ENCODE peak calls at places on chromosomes 13 and 19, in five cellular contexts. One of them, this sample, is unnamed.

GRCh38 chr13:89846890-89847585 is 1500.4 kb upstream of the MIR17HG start:
- DNase-seq in effector memory CD4-positive, alpha-beta T cell: no peak
- DNase-seq in fibroblast of lung: peak
- DNase-seq in mesendoderm: no peak
- DNase-seq in stimulated activated CD4-positive, alpha-beta T cell treated with anti-CD3 and anti-CD28 coated beads, Interleukin-2, amount 100 ng/mL, for 48 hours: no peak
- DNase-seq in this sample: no peak

GRCh38 chr13:79995334-79995733 is 345.6 kb downstream of the SPRY2 start:
- DNase-seq in fibroblast of lung: peak
- DNase-seq in effector memory CD4-positive, alpha-beta T cell: no peak
- DNase-seq in mesendoderm: peak
- DNase-seq in stimulated activated CD4-positive, alpha-beta T cell treated with anti-CD3 and anti-CD28 coated beads, Interleukin-2, amount 100 ng/mL, for 48 hours: no peak
- DNase-seq in this sample: peak

GRCh38 chr19:39031368-39032163 is 783 bp downstream of the FBXO27 start:
- DNase-seq in effector memory CD4-positive, alpha-beta T cell: peak
- DNase-seq in fibroblast of lung: peak
- DNase-seq in mesendoderm: peak
- DNase-seq in stimulated activated CD4-positive, alpha-beta T cell treated with anti-CD3 and anti-CD28 coated beads, Interleukin-2, amount 100 ng/mL, for 48 hours: peak
- DNase-seq in this sample: peak

GRCh38 chr19:4556574-4557185 is 2.8 kb downstream of the SEMA6B start:
- DNase-seq in effector memory CD4-positive, alpha-beta T cell: no peak
- DNase-seq in mesendoderm: peak
- DNase-seq in fibroblast of lung: no peak
- DNase-seq in stimulated activated CD4-positive, alpha-beta T cell treated with anti-CD3 and anti-CD28 coated beads, Interleukin-2, amount 100 ng/mL, for 48 hours: peak
- DNase-seq in this sample: peak

GRCh38 chr13:98556968-98557591 is 19.8 kb downstream of the STK24 start:
- DNase-seq in fibroblast of lung: no peak
- DNase-seq in effector memory CD4-positive, alpha-beta T cell: no peak
- DNase-seq in stimulated activated CD4-positive, alpha-beta T cell treated with anti-CD3 and anti-CD28 coated beads, Interleukin-2, amount 100 ng/mL, for 48 hours: no peak
- DNase-seq in mesendoderm: peak
- DNase-seq in this sample: no peak

GRCh38 chr13:44575741-44576395 is at the start of gene TSC22D1:
- DNase-seq in mesendoderm: peak
- DNase-seq in fibroblast of lung: peak
- DNase-seq in effector memory CD4-positive, alpha-beta T cell: peak
- DNase-seq in stimulated activated CD4-positive, alpha-beta T cell treated with anti-CD3 and anti-CD28 coated beads, Interleukin-2, amount 100 ng/mL, for 48 hours: peak
- DNase-seq in this sample: peak

GRCh38 chr19:42546831-42547500 is 18.7 kb upstream of the CEACAM1 start:
- DNase-seq in mesendoderm: no peak
- DNase-seq in fibroblast of lung: no peak
- DNase-seq in effector memory CD4-positive, alpha-beta T cell: no peak
- DNase-seq in stimulated activated CD4-positive, alpha-beta T cell treated with anti-CD3 and anti-CD28 coated beads, Interleukin-2, amount 100 ng/mL, for 48 hours: no peak
- DNase-seq in this sample: no peak

GRCh38 chr13:26698392-26699196 is 62.0 kb downstream of the GPR12 start:
- DNase-seq in fibroblast of lung: peak
- DNase-seq in stimulated activated CD4-positive, alpha-beta T cell treated with anti-CD3 and anti-CD28 coated beads, Interleukin-2, amount 100 ng/mL, for 48 hours: peak
- DNase-seq in effector memory CD4-positive, alpha-beta T cell: peak
- DNase-seq in mesendoderm: peak
- DNase-seq in this sample: peak

GRCh38 chr13:66483712-66484111 is 746.4 kb downstream of the PCDH9 start:
- DNase-seq in stimulated activated CD4-positive, alpha-beta T cell treated with anti-CD3 and anti-CD28 coated beads, Interleukin-2, amount 100 ng/mL, for 48 hours: no peak
- DNase-seq in effector memory CD4-positive, alpha-beta T cell: no peak
- DNase-seq in fibroblast of lung: no peak
- DNase-seq in mesendoderm: no peak
- DNase-seq in this sample: no peak

GRCh38 chr13:48782429-48782840 is 128.7 kb downstream of the CYSLTR2 start:
- DNase-seq in stimulated activated CD4-positive, alpha-beta T cell treated with anti-CD3 and anti-CD28 coated beads, Interleukin-2, amount 100 ng/mL, for 48 hours: no peak
- DNase-seq in mesendoderm: no peak
- DNase-seq in fibroblast of lung: no peak
- DNase-seq in effector memory CD4-positive, alpha-beta T cell: no peak
- DNase-seq in this sample: no peak

GRCh38 chr19:39971380-39971841 is 446 bp downstream of the PSMC4 start:
- DNase-seq in stimulated activated CD4-positive, alpha-beta T cell treated with anti-CD3 and anti-CD28 coated beads, Interleukin-2, amount 100 ng/mL, for 48 hours: no peak
- DNase-seq in effector memory CD4-positive, alpha-beta T cell: no peak
- DNase-seq in mesendoderm: peak
- DNase-seq in fibroblast of lung: no peak
- DNase-seq in this sample: peak

GRCh38 chr19:5339950-5340636 is 519 bp downstream of the PTPRS start:
- DNase-seq in stimulated activated CD4-positive, alpha-beta T cell treated with anti-CD3 and anti-CD28 coated beads, Interleukin-2, amount 100 ng/mL, for 48 hours: no peak
- DNase-seq in mesendoderm: no peak
- DNase-seq in fibroblast of lung: no peak
- DNase-seq in effector memory CD4-positive, alpha-beta T cell: no peak
- DNase-seq in this sample: peak

GRCh38 chr19:47414469-47414868 is 4.9 kb downstream of the MEIS3 start:
- DNase-seq in fibroblast of lung: no peak
- DNase-seq in stimulated activated CD4-positive, alpha-beta T cell treated with anti-CD3 and anti-CD28 coated beads, Interleukin-2, amount 100 ng/mL, for 48 hours: no peak
- DNase-seq in effector memory CD4-positive, alpha-beta T cell: no peak
- DNase-seq in mesendoderm: peak
- DNase-seq in this sample: no peak

GRCh38 chr13:48266150-48266549 is 33.1 kb downstream of the ITM2B start:
- DNase-seq in stimulated activated CD4-positive, alpha-beta T cell treated with anti-CD3 and anti-CD28 coated beads, Interleukin-2, amount 100 ng/mL, for 48 hours: no peak
- DNase-seq in effector memory CD4-positive, alpha-beta T cell: no peak
- DNase-seq in mesendoderm: no peak
- DNase-seq in fibroblast of lung: no peak
- DNase-seq in this sample: no peak

GRCh38 chr19:46787331-46788100 is 878 bp downstream of the SLC1A5 start:
- DNase-seq in mesendoderm: peak
- DNase-seq in effector memory CD4-positive, alpha-beta T cell: peak
- DNase-seq in fibroblast of lung: peak
- DNase-seq in stimulated activated CD4-positive, alpha-beta T cell treated with anti-CD3 and anti-CD28 coated beads, Interleukin-2, amount 100 ng/mL, for 48 hours: peak
- DNase-seq in this sample: peak

GRCh38 chr19:45955905-45956608 is 17.6 kb downstream of the NOVA2 start:
- DNase-seq in effector memory CD4-positive, alpha-beta T cell: no peak
- DNase-seq in stimulated activated CD4-positive, alpha-beta T cell treated with anti-CD3 and anti-CD28 coated beads, Interleukin-2, amount 100 ng/mL, for 48 hours: no peak
- DNase-seq in fibroblast of lung: no peak
- DNase-seq in mesendoderm: peak
- DNase-seq in this sample: peak

GRCh38 chr13:101529419-101529818 is 76.9 kb downstream of the ITGBL1 start:
- DNase-seq in mesendoderm: peak
- DNase-seq in fibroblast of lung: peak
- DNase-seq in effector memory CD4-positive, alpha-beta T cell: no peak
- DNase-seq in stimulated activated CD4-positive, alpha-beta T cell treated with anti-CD3 and anti-CD28 coated beads, Interleukin-2, amount 100 ng/mL, for 48 hours: no peak
- DNase-seq in this sample: no peak

GRCh38 chr13:111920932-111921705 is 145.8 kb upstream of the SOX1 start:
- DNase-seq in effector memory CD4-positive, alpha-beta T cell: no peak
- DNase-seq in fibroblast of lung: no peak
- DNase-seq in stimulated activated CD4-positive, alpha-beta T cell treated with anti-CD3 and anti-CD28 coated beads, Interleukin-2, amount 100 ng/mL, for 48 hours: no peak
- DNase-seq in mesendoderm: no peak
- DNase-seq in this sample: no peak

GRCh38 chr13:48532146-48532472 is 771 bp downstream of the RCBTB2 start:
- DNase-seq in stimulated activated CD4-positive, alpha-beta T cell treated with anti-CD3 and anti-CD28 coated beads, Interleukin-2, amount 100 ng/mL, for 48 hours: no peak
- DNase-seq in mesendoderm: no peak
- DNase-seq in effector memory CD4-positive, alpha-beta T cell: no peak
- DNase-seq in fibroblast of lung: peak
- DNase-seq in this sample: no peak